ENCODE peak calls at places on chromosomes 5 and 9, in four cellular contexts. V is SJSA1, W is HCT116, L is upper lobe of right lung. Z is an unnamed sample. For H3K36me3, the result is how much of the 10 kb centered on the place peaks cover.

GRCh38 chr9:127185931-127186781 is 63.7 kb upstream of the ANGPTL2 start:
- DNase-seq in L (peak), V (peak), W (no peak), Z (no peak)

GRCh38 chr9:125325821-125326220 is 64.2 kb downstream of the GAPVD1 start:
- DNase-seq in L (no peak), V (no peak), W (no peak), Z (no peak)

GRCh38 chr5:10216107-10216506 is 33.6 kb downstream of the ATPSCKMT start:
- DNase-seq in W (no peak), V (no peak), L (no peak), Z (no peak)

GRCh38 chr9:1207681-1208080 is 157.5 kb downstream of the DMRT2 start:
- DNase-seq in W (no peak), V (no peak), L (no peak), Z (no peak)

GRCh38 chr9:137150485-137151060 is 11.6 kb downstream of the GRIN1 start:
- DNase-seq in W (peak), L (no peak), V (peak), Z (no peak)

GRCh38 chr5:78300464-78301045 is 6.1 kb upstream of the AP3B1 start:
- DNase-seq in L (no peak), V (no peak), W (peak), Z (no peak)

GRCh38 chr9:81455417-81455816 is 233.9 kb downstream of the TLE1 start:
- DNase-seq in L (no peak), W (no peak), V (no peak), Z (no peak)

GRCh38 chr9:76215066-76215465 is 179.2 kb downstream of the RFK start:
- DNase-seq in W (no peak), L (no peak), V (no peak), Z (no peak)

GRCh38 chr5:145341842-145342241 is 493.3 kb downstream of the PRELID2 start:
- DNase-seq in V (no peak), L (no peak), W (no peak), Z (no peak)

GRCh38 chr5:58440882-58441281 is 19.0 kb downstream of the PLK2 start:
- DNase-seq in W (no peak), L (no peak), V (no peak), Z (no peak)

GRCh38 chr9:3181049-3181953 is 337.4 kb upstream of the PUM3 start:
- DNase-seq in V (no peak), L (peak), W (no peak), Z (no peak)

GRCh38 chr9:69647804-69648203 is 24.4 kb downstream of the APBA1 start:
- DNase-seq in L (no peak), W (no peak), V (no peak), Z (no peak)

GRCh38 chr5:139765409-139766217 is 30.0 kb upstream of the PSD2 start:
- DNase-seq in W (no peak), V (peak), L (peak), Z (no peak)

GRCh38 chr5:134503088-134503936 is 22.2 kb upstream of the JADE2 start:
- DNase-seq in W (peak), V (peak), L (peak), Z (peak)

GRCh38 chr9:115121140-115121710 is 3.3 kb upstream of the TNC start:
- DNase-seq in V (no peak), L (no peak), W (no peak), Z (no peak)

GRCh38 chr9:113988951-113989780 is 88.9 kb downstream of the AMBP start:
- DNase-seq in V (no peak), L (no peak), W (no peak), Z (no peak)

GRCh38 chr9:135567311-135567710 is 5.8 kb downstream of the PAEP start:
- DNase-seq in V (no peak), L (no peak), W (no peak), Z (no peak)

GRCh38 chr5:124057161-124057814 is 545.3 kb downstream of the CSNK1G3 start:
- DNase-seq in W (no peak), V (no peak), L (peak), Z (no peak)

GRCh38 chr5:139445325-139446170 is 6.2 kb upstream of the DNAJC18 start:
- DNase-seq in V (no peak), W (no peak), L (peak), Z (no peak)

GRCh38 chr9:137426018-137426681 is 3.0 kb downstream of the NOXA1 start:
- DNase-seq in V (no peak), W (no peak), L (peak), Z (no peak)

GRCh38 chr5:150197476-150197875 is 7.6 kb downstream of the SLC6A7 start:
- DNase-seq in L (no peak), W (no peak), V (no peak), Z (no peak)

GRCh38 chr5:33867236-33867635 is 24.6 kb downstream of the ADAMTS12 start:
- DNase-seq in W (no peak), L (no peak), V (no peak), Z (no peak)

GRCh38 chr9:128215491-128216404 is 12.6 kb downstream of the DNM1 start:
- DNase-seq in W (no peak), V (peak), L (peak), Z (peak)

GRCh38 chr5:150236313-150236712 is 46.5 kb downstream of the SLC6A7 start:
- DNase-seq in V (no peak), L (no peak), W (no peak), Z (no peak)

GRCh38 chr9:137388589-137389427 is 34.2 kb downstream of the EXD3 start:
- DNase-seq in W (no peak), L (no peak), V (no peak), Z (no peak)

GRCh38 chr9:31799953-31800609 is 584.4 kb upstream of the ACO1 start:
- DNase-seq in L (no peak), V (no peak), W (peak), Z (no peak)

GRCh38 chr5:15807861-15808260 is 307.9 kb downstream of the FBXL7 start:
- DNase-seq in V (no peak), W (no peak), L (no peak), Z (no peak)

GRCh38 chr9:119003882-119004617 is 365.2 kb downstream of the BRINP1 start:
- DNase-seq in L (no peak), V (no peak), W (no peak), Z (no peak)

GRCh38 chr9:96508227-96508940 is 58.4 kb downstream of the HABP4 start:
- DNase-seq in W (no peak), L (no peak), V (no peak), Z (no peak)

GRCh38 chr5:38922199-38922598 is 76.4 kb downstream of the OSMR start:
- DNase-seq in V (peak), W (peak), L (peak), Z (no peak)

GRCh38 chr5:58937031-58937681 is 354.3 kb downstream of the RAB3C start:
- DNase-seq in L (no peak), V (no peak), W (no peak), Z (no peak)

GRCh38 chr5:137708062-137708461 is 27.8 kb downstream of the KLHL3 start:
- DNase-seq in W (no peak), L (no peak), V (no peak), Z (no peak)

GRCh38 chr5:127599321-127599720 is 49.6 kb upstream of the CTXN3 start:
- DNase-seq in W (no peak), L (no peak), V (no peak), Z (no peak)

GRCh38 chr9:91771027-91771426 is 179.0 kb downstream of the ROR2 start:
- DNase-seq in W (no peak), L (no peak), V (peak), Z (no peak)

GRCh38 chr9:136569526-136570148 is 23.8 kb upstream of the NOTCH1 start:
- DNase-seq in V (no peak), L (no peak), W (no peak), Z (no peak)

GRCh38 chr5:170502692-170503091 is 1.1 kb upstream of the KCNIP1 start:
- DNase-seq in W (no peak), V (no peak), L (no peak), Z (no peak)

GRCh38 chr5:173997331-173997730 is 8.4 kb downstream of the C5orf47 start:
- DNase-seq in V (no peak), L (no peak), W (no peak), Z (no peak)

GRCh38 chr5:173472784-173473278 is 143.6 kb downstream of the BOD1 start:
- DNase-seq in W (no peak), V (no peak), L (no peak), Z (no peak)

GRCh38 chr5:80566711-80567259 is 3.3 kb downstream of the ANKRD34B start:
- DNase-seq in V (no peak), W (no peak), L (no peak), Z (no peak)

GRCh38 chr5:160133071-160133917 is 14.0 kb upstream of the PWWP2A start:
- DNase-seq in V (peak), L (peak), W (no peak), Z (no peak)

DNA sequence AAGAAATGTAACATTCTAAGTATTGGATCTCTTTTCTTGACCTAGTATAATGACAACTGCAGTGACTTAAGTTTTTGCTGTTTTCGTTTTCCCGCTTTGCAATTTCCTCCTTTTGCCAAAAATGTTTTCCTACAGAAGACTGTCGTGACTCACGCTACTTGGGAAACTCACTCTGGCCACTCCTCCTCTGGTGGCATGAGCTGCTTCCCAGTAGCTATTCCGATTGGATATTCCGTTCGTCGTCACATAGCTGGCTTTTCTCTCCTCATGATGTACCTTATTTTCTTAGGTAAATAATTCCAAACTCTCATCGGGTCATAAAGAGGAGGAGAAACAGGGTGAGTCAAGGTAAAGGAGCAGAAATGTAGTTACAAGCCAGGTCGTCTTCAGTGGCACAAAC is 64.9 kb downstream of the GOLPH3 start:
- DNase-seq in V (no peak), L (no peak), W (no peak), Z (no peak)
- H3K36me3 ChIP-seq in V (under half), L (half or more), W (under half), Z (half or more)

DNA sequence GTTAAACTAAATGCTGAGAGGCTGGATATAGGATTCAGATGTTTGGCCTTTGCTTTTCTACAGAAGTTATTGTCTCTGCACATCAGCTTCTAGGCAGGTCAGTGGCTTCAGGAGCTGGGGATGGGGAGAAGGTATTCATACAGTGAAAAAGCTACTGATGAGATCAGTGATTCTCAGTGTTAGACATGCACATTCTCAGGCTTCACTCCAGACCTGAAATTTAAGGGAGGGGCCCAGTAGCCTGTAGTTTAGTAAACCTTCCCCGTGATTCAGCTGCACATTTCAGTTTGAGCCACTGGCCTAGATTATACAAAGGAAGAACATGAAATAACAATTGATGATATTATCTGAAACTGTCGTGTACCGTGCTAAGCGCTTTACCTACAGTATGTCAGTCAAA is 127.2 kb downstream of the ARHGAP26 start:
- DNase-seq in L (no peak), W (no peak), V (no peak), Z (no peak)
- H3K36me3 ChIP-seq in L (under half), W (under half), V (under half), Z (under half)

GRCh38 chr9:33942471-33943083 is 106.1 kb downstream of the UBAP2 start:
- DNase-seq in L (no peak), V (no peak), W (no peak), Z (no peak)
- H3K36me3 ChIP-seq in L (half or more), V (under half), W (under half), Z (under half)

DNA sequence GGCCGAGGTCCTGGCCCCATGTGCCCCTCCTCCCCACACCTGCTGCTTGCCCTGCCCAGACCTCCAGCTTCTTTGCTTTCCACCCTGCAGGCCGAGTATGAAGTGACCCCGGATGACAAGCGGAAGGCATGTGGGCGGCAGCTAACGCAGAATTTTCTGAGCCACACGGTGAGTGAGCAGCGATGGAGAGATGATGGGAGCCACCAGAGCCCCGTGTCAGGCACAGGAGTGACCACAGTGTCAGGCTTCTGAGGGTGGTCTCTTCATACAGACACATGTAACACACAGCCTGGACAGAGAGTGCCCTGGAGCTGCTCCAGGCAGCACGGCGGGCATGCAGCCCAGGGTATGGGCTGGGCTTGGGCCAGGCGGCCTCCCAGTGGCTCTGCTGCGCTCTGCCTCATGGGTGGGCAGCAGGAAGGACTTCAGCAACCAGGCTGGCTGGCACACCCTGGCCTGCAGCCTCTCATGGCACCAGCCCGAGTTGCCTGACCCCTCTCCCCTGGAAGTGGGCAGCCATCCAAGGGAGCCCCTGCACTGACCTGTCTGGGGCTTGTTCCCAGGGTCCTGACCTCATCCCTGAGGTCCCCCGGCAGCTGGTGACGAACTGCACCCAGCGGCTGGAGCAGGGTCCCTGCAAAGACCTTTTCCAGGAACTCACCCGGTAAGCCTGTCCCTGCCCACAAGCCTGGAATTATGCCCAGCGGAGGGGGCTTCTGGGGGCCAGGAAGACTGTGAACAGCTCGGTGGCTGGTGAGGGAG is 5.8 kb downstream of the GRK6 start:
- DNase-seq in V (peak), L (no peak), W (no peak), Z (no peak)
- H3K36me3 ChIP-seq in V (half or more), L (half or more), W (under half), Z (under half)

GRCh38 chr5:103360475-103360874 is 101.9 kb downstream of the MACIR start:
- DNase-seq in W (no peak), L (no peak), V (no peak), Z (no peak)
- H3K36me3 ChIP-seq in W (under half), L (under half), V (under half), Z (under half)